ENCODE peak calls at places on chromosomes 3 and 15, in seven cellular contexts. One of them, this sample, is unnamed.

GRCh38 chr15:78811124-78811824 is at the start of gene ADAMTS7:
- DNase-seq in spleen: peak
- DNase-seq in LHCN-M2: peak
- DNase-seq in NCI-H748 treated with DMSO at 0.1 percent for 48 hours: no peak
- DNase-seq in NCI-H2029: no peak
- DNase-seq in Kasumi-1: peak
- DNase-seq in activated CD4-positive, alpha-beta T cell treated with anti-CD3 and anti-CD28 coated beads, Interleukin-2, amount 50 U/mL, for 48 hours: peak
- DNase-seq in this sample: peak

GRCh38 chr3:150319900-150320299 is 88.2 kb upstream of the TSC22D2 start:
- DNase-seq in spleen: no peak
- DNase-seq in LHCN-M2: peak
- DNase-seq in NCI-H748 treated with DMSO at 0.1 percent for 48 hours: no peak
- DNase-seq in NCI-H2029: no peak
- DNase-seq in Kasumi-1: no peak
- DNase-seq in activated CD4-positive, alpha-beta T cell treated with anti-CD3 and anti-CD28 coated beads, Interleukin-2, amount 50 U/mL, for 48 hours: no peak
- DNase-seq in this sample: no peak

GRCh38 chr3:170323371-170323770 is 34.1 kb upstream of the SKIL start:
- DNase-seq in spleen: no peak
- DNase-seq in LHCN-M2: peak
- DNase-seq in NCI-H748 treated with DMSO at 0.1 percent for 48 hours: no peak
- DNase-seq in NCI-H2029: no peak
- DNase-seq in Kasumi-1: no peak
- DNase-seq in activated CD4-positive, alpha-beta T cell treated with anti-CD3 and anti-CD28 coated beads, Interleukin-2, amount 50 U/mL, for 48 hours: no peak
- DNase-seq in this sample: no peak

GRCh38 chr15:74888716-74889115 is 1.1 kb upstream of the MPI start:
- DNase-seq in spleen: no peak
- DNase-seq in LHCN-M2: no peak
- DNase-seq in NCI-H748 treated with DMSO at 0.1 percent for 48 hours: no peak
- DNase-seq in NCI-H2029: no peak
- DNase-seq in Kasumi-1: no peak
- DNase-seq in activated CD4-positive, alpha-beta T cell treated with anti-CD3 and anti-CD28 coated beads, Interleukin-2, amount 50 U/mL, for 48 hours: no peak
- DNase-seq in this sample: no peak

GRCh38 chr3:126155819-126156218 is 24.6 kb downstream of the ALDH1L1 start:
- DNase-seq in spleen: peak
- DNase-seq in LHCN-M2: no peak
- DNase-seq in NCI-H748 treated with DMSO at 0.1 percent for 48 hours: no peak
- DNase-seq in NCI-H2029: no peak
- DNase-seq in Kasumi-1: no peak
- DNase-seq in activated CD4-positive, alpha-beta T cell treated with anti-CD3 and anti-CD28 coated beads, Interleukin-2, amount 50 U/mL, for 48 hours: no peak
- DNase-seq in this sample: no peak

GRCh38 chr3:55661141-55661540 is 174.0 kb upstream of the WNT5A start:
- DNase-seq in spleen: no peak
- DNase-seq in LHCN-M2: no peak
- DNase-seq in NCI-H748 treated with DMSO at 0.1 percent for 48 hours: no peak
- DNase-seq in NCI-H2029: no peak
- DNase-seq in Kasumi-1: no peak
- DNase-seq in activated CD4-positive, alpha-beta T cell treated with anti-CD3 and anti-CD28 coated beads, Interleukin-2, amount 50 U/mL, for 48 hours: no peak
- DNase-seq in this sample: no peak

GRCh38 chr15:90994059-90994416 is 297 bp downstream of the PRC1 start:
- DNase-seq in spleen: no peak
- DNase-seq in LHCN-M2: no peak
- DNase-seq in NCI-H748 treated with DMSO at 0.1 percent for 48 hours: no peak
- DNase-seq in NCI-H2029: no peak
- DNase-seq in Kasumi-1: no peak
- DNase-seq in activated CD4-positive, alpha-beta T cell treated with anti-CD3 and anti-CD28 coated beads, Interleukin-2, amount 50 U/mL, for 48 hours: no peak
- DNase-seq in this sample: no peak

GRCh38 chr15:90063733-90064247 is 38.5 kb downstream of the IDH2 start:
- DNase-seq in spleen: peak
- DNase-seq in LHCN-M2: no peak
- DNase-seq in NCI-H748 treated with DMSO at 0.1 percent for 48 hours: no peak
- DNase-seq in NCI-H2029: peak
- DNase-seq in Kasumi-1: peak
- DNase-seq in activated CD4-positive, alpha-beta T cell treated with anti-CD3 and anti-CD28 coated beads, Interleukin-2, amount 50 U/mL, for 48 hours: no peak
- DNase-seq in this sample: peak

GRCh38 chr3:127658234-127658633 is 14.5 kb upstream of the ABTB1 start:
- DNase-seq in spleen: no peak
- DNase-seq in LHCN-M2: no peak
- DNase-seq in NCI-H748 treated with DMSO at 0.1 percent for 48 hours: no peak
- DNase-seq in NCI-H2029: no peak
- DNase-seq in Kasumi-1: no peak
- DNase-seq in activated CD4-positive, alpha-beta T cell treated with anti-CD3 and anti-CD28 coated beads, Interleukin-2, amount 50 U/mL, for 48 hours: no peak
- DNase-seq in this sample: no peak

GRCh38 chr15:66027268-66027806 is 158.0 kb downstream of the RAB11A start:
- DNase-seq in spleen: no peak
- DNase-seq in LHCN-M2: no peak
- DNase-seq in NCI-H748 treated with DMSO at 0.1 percent for 48 hours: no peak
- DNase-seq in NCI-H2029: no peak
- DNase-seq in Kasumi-1: no peak
- DNase-seq in activated CD4-positive, alpha-beta T cell treated with anti-CD3 and anti-CD28 coated beads, Interleukin-2, amount 50 U/mL, for 48 hours: no peak
- DNase-seq in this sample: no peak

GRCh38 chr3:180215866-180216265 is 179.1 kb upstream of the PEX5L start:
- DNase-seq in spleen: no peak
- DNase-seq in LHCN-M2: no peak
- DNase-seq in NCI-H748 treated with DMSO at 0.1 percent for 48 hours: no peak
- DNase-seq in NCI-H2029: no peak
- DNase-seq in Kasumi-1: no peak
- DNase-seq in activated CD4-positive, alpha-beta T cell treated with anti-CD3 and anti-CD28 coated beads, Interleukin-2, amount 50 U/mL, for 48 hours: no peak
- DNase-seq in this sample: no peak

GRCh38 chr15:26628879-26629529 is 143.9 kb downstream of the GABRB3 start:
- DNase-seq in spleen: peak
- DNase-seq in LHCN-M2: no peak
- DNase-seq in NCI-H748 treated with DMSO at 0.1 percent for 48 hours: no peak
- DNase-seq in NCI-H2029: no peak
- DNase-seq in Kasumi-1: no peak
- DNase-seq in activated CD4-positive, alpha-beta T cell treated with anti-CD3 and anti-CD28 coated beads, Interleukin-2, amount 50 U/mL, for 48 hours: peak
- DNase-seq in this sample: no peak

GRCh38 chr3:54897028-54897711 is 30.7 kb downstream of the LRTM1 start:
- DNase-seq in spleen: no peak
- DNase-seq in LHCN-M2: peak
- DNase-seq in NCI-H748 treated with DMSO at 0.1 percent for 48 hours: no peak
- DNase-seq in NCI-H2029: no peak
- DNase-seq in Kasumi-1: no peak
- DNase-seq in activated CD4-positive, alpha-beta T cell treated with anti-CD3 and anti-CD28 coated beads, Interleukin-2, amount 50 U/mL, for 48 hours: no peak
- DNase-seq in this sample: no peak

GRCh38 chr3:138354376-138354775 is 6.0 kb downstream of the MRAS start:
- DNase-seq in spleen: no peak
- DNase-seq in LHCN-M2: peak
- DNase-seq in NCI-H748 treated with DMSO at 0.1 percent for 48 hours: no peak
- DNase-seq in NCI-H2029: no peak
- DNase-seq in Kasumi-1: no peak
- DNase-seq in activated CD4-positive, alpha-beta T cell treated with anti-CD3 and anti-CD28 coated beads, Interleukin-2, amount 50 U/mL, for 48 hours: no peak
- DNase-seq in this sample: no peak

GRCh38 chr3:51947215-51947900 is 5.2 kb downstream of the PARP3 start:
- DNase-seq in spleen: peak
- DNase-seq in LHCN-M2: no peak
- DNase-seq in NCI-H748 treated with DMSO at 0.1 percent for 48 hours: no peak
- DNase-seq in NCI-H2029: no peak
- DNase-seq in Kasumi-1: no peak
- DNase-seq in activated CD4-positive, alpha-beta T cell treated with anti-CD3 and anti-CD28 coated beads, Interleukin-2, amount 50 U/mL, for 48 hours: no peak
- DNase-seq in this sample: no peak

GRCh38 chr3:107795514-107796094 is 272.8 kb downstream of the BBX start:
- DNase-seq in spleen: no peak
- DNase-seq in LHCN-M2: peak
- DNase-seq in NCI-H748 treated with DMSO at 0.1 percent for 48 hours: no peak
- DNase-seq in NCI-H2029: no peak
- DNase-seq in Kasumi-1: no peak
- DNase-seq in activated CD4-positive, alpha-beta T cell treated with anti-CD3 and anti-CD28 coated beads, Interleukin-2, amount 50 U/mL, for 48 hours: no peak
- DNase-seq in this sample: no peak

GRCh38 chr3:184568918-184569829 is 7.6 kb downstream of the EPHB3 start:
- DNase-seq in spleen: peak
- DNase-seq in LHCN-M2: peak
- DNase-seq in NCI-H748 treated with DMSO at 0.1 percent for 48 hours: no peak
- DNase-seq in NCI-H2029: no peak
- DNase-seq in Kasumi-1: peak
- DNase-seq in activated CD4-positive, alpha-beta T cell treated with anti-CD3 and anti-CD28 coated beads, Interleukin-2, amount 50 U/mL, for 48 hours: peak
- DNase-seq in this sample: peak

GRCh38 chr15:36671017-36671416 is 91.6 kb downstream of the CDIN1 start:
- DNase-seq in spleen: no peak
- DNase-seq in LHCN-M2: no peak
- DNase-seq in NCI-H748 treated with DMSO at 0.1 percent for 48 hours: no peak
- DNase-seq in NCI-H2029: no peak
- DNase-seq in Kasumi-1: no peak
- DNase-seq in activated CD4-positive, alpha-beta T cell treated with anti-CD3 and anti-CD28 coated beads, Interleukin-2, amount 50 U/mL, for 48 hours: no peak
- DNase-seq in this sample: peak

GRCh38 chr3:111282024-111282423 is 210.4 kb downstream of the NECTIN3 start:
- DNase-seq in spleen: no peak
- DNase-seq in LHCN-M2: no peak
- DNase-seq in NCI-H748 treated with DMSO at 0.1 percent for 48 hours: no peak
- DNase-seq in NCI-H2029: no peak
- DNase-seq in Kasumi-1: no peak
- DNase-seq in activated CD4-positive, alpha-beta T cell treated with anti-CD3 and anti-CD28 coated beads, Interleukin-2, amount 50 U/mL, for 48 hours: no peak
- DNase-seq in this sample: no peak

GRCh38 chr3:143081844-143082778 is 37.5 kb upstream of the CHST2 start:
- DNase-seq in spleen: no peak
- DNase-seq in LHCN-M2: no peak
- DNase-seq in NCI-H748 treated with DMSO at 0.1 percent for 48 hours: no peak
- DNase-seq in NCI-H2029: no peak
- DNase-seq in Kasumi-1: peak
- DNase-seq in activated CD4-positive, alpha-beta T cell treated with anti-CD3 and anti-CD28 coated beads, Interleukin-2, amount 50 U/mL, for 48 hours: peak
- DNase-seq in this sample: no peak

GRCh38 chr3:125280966-125281365 is 68.4 kb upstream of the SLC12A8 start:
- DNase-seq in spleen: no peak
- DNase-seq in LHCN-M2: peak
- DNase-seq in NCI-H748 treated with DMSO at 0.1 percent for 48 hours: no peak
- DNase-seq in NCI-H2029: peak
- DNase-seq in Kasumi-1: peak
- DNase-seq in activated CD4-positive, alpha-beta T cell treated with anti-CD3 and anti-CD28 coated beads, Interleukin-2, amount 50 U/mL, for 48 hours: no peak
- DNase-seq in this sample: peak

GRCh38 chr15:48537277-48538113 is 108.0 kb downstream of the FBN1 start:
- DNase-seq in spleen: no peak
- DNase-seq in LHCN-M2: peak
- DNase-seq in NCI-H748 treated with DMSO at 0.1 percent for 48 hours: no peak
- DNase-seq in NCI-H2029: no peak
- DNase-seq in Kasumi-1: no peak
- DNase-seq in activated CD4-positive, alpha-beta T cell treated with anti-CD3 and anti-CD28 coated beads, Interleukin-2, amount 50 U/mL, for 48 hours: no peak
- DNase-seq in this sample: no peak

This sample was measured in pons.